ENCODE peak calls at places on chromosome 5, in eight cellular contexts. Q is GM23248; P is stomach; V is right cardiac atrium; T is naive thymus-derived CD4-positive, alpha-beta T cell; Z is ovary; L is BE2C; H is tibial nerve. U is an unnamed sample.

GRCh38 chr5:81719743-81720142 is 31.2 kb downstream of the SSBP2 start:
- DNase-seq in Q (no peak), P (no peak), V (no peak), T (no peak), Z (no peak), L (no peak), H (no peak), U (no peak)

GRCh38 chr5:138953370-138954256 is 78.5 kb upstream of the LRRTM2 start:
- DNase-seq in Q (peak; percentile 76), P (peak; percentile 87), V (peak; percentile 97), T (no peak), Z (peak; percentile 83), L (peak; percentile 99), H (peak; percentile 43), U (peak; percentile 36)

GRCh38 chr5:59021286-59021673 is 438.4 kb downstream of the RAB3C start:
- DNase-seq in Q (no peak), P (no peak), V (no peak), T (no peak), Z (no peak), L (no peak), H (no peak), U (no peak)

GRCh38 chr5:26791021-26791420 is 247.4 kb downstream of the CDH9 start:
- DNase-seq in Q (no peak), P (no peak), V (no peak), T (no peak), Z (no peak), L (no peak), H (no peak), U (no peak)

GRCh38 chr5:111061618-111062017 is 9.9 kb upstream of the TSLP start:
- DNase-seq in Q (no peak), P (no peak), V (no peak), T (no peak), Z (no peak), L (no peak), H (no peak), U (no peak)

GRCh38 chr5:179828756-179829421 is 8.2 kb downstream of the SQSTM1 start:
- DNase-seq in Q (no peak), P (no peak), V (peak; percentile 34), T (no peak), Z (no peak), L (no peak), H (no peak), U (no peak)

GRCh38 chr5:92222449-92222848 is 839.3 kb upstream of the ARRDC3 start:
- DNase-seq in Q (peak; percentile 6), P (no peak), V (peak; percentile 32), T (no peak), Z (no peak), L (no peak), H (no peak), U (no peak)

GRCh38 chr5:64635056-64635686 is 55.1 kb upstream of the SHISAL2B start:
- DNase-seq in Q (peak; percentile 31), P (no peak), V (no peak), T (no peak), Z (no peak), L (no peak), H (no peak), U (no peak)

GRCh38 chr5:55535199-55535905 is 588 bp upstream of the PLPP1 start:
- DNase-seq in Q (no peak), P (no peak), V (no peak), T (no peak), Z (no peak), L (no peak), H (no peak), U (no peak)

GRCh38 chr5:38595149-38595725 is 38.8 kb upstream of the LIFR start:
- DNase-seq in Q (peak; percentile 84), P (no peak), V (no peak), T (no peak), Z (no peak), L (no peak), H (no peak), U (no peak)

GRCh38 chr5:96562614-96563013 is 99.6 kb upstream of the CAST start:
- DNase-seq in Q (peak; percentile 62), P (no peak), V (no peak), T (no peak), Z (no peak), L (no peak), H (no peak), U (no peak)

GRCh38 chr5:68290260-68290674 is 74.7 kb downstream of the PIK3R1 start:
- DNase-seq in Q (peak; percentile 70), P (peak; percentile 52), V (peak; percentile 70), T (no peak), Z (peak; percentile 38), L (peak; percentile 60), H (peak; percentile 55), U (no peak)

GRCh38 chr5:43041131-43041668 is 1.1 kb upstream of the ANXA2R start:
- DNase-seq in Q (no peak), P (no peak), V (peak; percentile 80), T (no peak), Z (peak; percentile 42), L (no peak), H (no peak), U (no peak)

GRCh38 chr5:9546973-9547947 is 1.4 kb upstream of the SEMA5A start:
- DNase-seq in Q (peak; percentile 74), P (no peak), V (peak; percentile 61), T (no peak), Z (peak; percentile 43), L (no peak), H (no peak), U (no peak)

GRCh38 chr5:9545301-9545958 is 445 bp downstream of the SEMA5A start:
- DNase-seq in Q (peak; percentile 35), P (no peak), V (peak; percentile 58), T (no peak), Z (peak; percentile 46), L (no peak), H (no peak), U (no peak)

GRCh38 chr5:9544056-9544455 is 1.8 kb downstream of the SEMA5A start:
- DNase-seq in Q (no peak), P (no peak), V (no peak), T (no peak), Z (no peak), L (no peak), H (no peak), U (no peak)

GRCh38 chr5:9544502-9545300 is 1.2 kb downstream of the SEMA5A start:
- DNase-seq in Q (peak; percentile 93), P (peak; percentile 82), V (peak; percentile 92), T (peak; percentile 52), Z (peak; percentile 88), L (peak; percentile 84), H (peak; percentile 67), U (no peak)

GRCh38 chr5:9545959-9546851 is at the start of gene SEMA5A:
- DNase-seq in Q (peak; percentile 86), P (peak; percentile 72), V (peak; percentile 90), T (no peak), Z (peak; percentile 80), L (peak; percentile 30), H (peak; percentile 36), U (no peak)
- H3K4me3 ChIP-seq in Q (peak within 1 kb of the TSS; percentile 84), P (peak within 1 kb of the TSS; percentile 75), V (peak within 1 kb of the TSS; percentile 81), T (no peak within 1 kb of the TSS), Z (peak within 1 kb of the TSS; percentile 60), L (peak within 1 kb of the TSS; percentile 44), H (peak within 1 kb of the TSS; percentile 88), U (peak within 1 kb of the TSS; percentile 65)

GRCh38 chr5:142861011-142861410 is 90.8 kb downstream of the ARHGAP26 start:
- DNase-seq in Q (no peak), P (no peak), V (peak; percentile 49), T (no peak), Z (no peak), L (no peak), H (no peak), U (no peak)

GRCh38 chr5:142862585-142862984 is 92.4 kb downstream of the ARHGAP26 start:
- DNase-seq in Q (peak; percentile 44), P (no peak), V (peak; percentile 44), T (no peak), Z (no peak), L (no peak), H (no peak), U (no peak)

GRCh38 chr5:142864293-142865260 is 94.4 kb downstream of the ARHGAP26 start:
- DNase-seq in Q (no peak), P (peak; percentile 87), V (peak; percentile 60), T (no peak), Z (no peak), L (no peak), H (no peak), U (no peak)

GRCh38 chr5:142865631-142866030 is 95.5 kb downstream of the ARHGAP26 start:
- DNase-seq in Q (no peak), P (no peak), V (no peak), T (no peak), Z (no peak), L (no peak), H (no peak), U (no peak)

GRCh38 chr5:142863856-142864255 is 93.7 kb downstream of the ARHGAP26 start:
- DNase-seq in Q (no peak), P (no peak), V (no peak), T (no peak), Z (no peak), L (no peak), H (no peak), U (no peak)
- H3K4me3 ChIP-seq in Q (no peak overlapping the region), P (no peak overlapping the region), V (no peak overlapping the region), T (no peak overlapping the region), Z (no peak overlapping the region), L (no peak overlapping the region), H (no peak overlapping the region), U (no peak overlapping the region)

GRCh38 chr5:32426440-32427151 is 17.9 kb downstream of the ZFR start:
- DNase-seq in Q (no peak), P (no peak), V (no peak), T (no peak), Z (no peak), L (no peak), H (no peak), U (no peak)
- H3K4me3 ChIP-seq in Q (no peak overlapping the region), P (no peak overlapping the region), V (no peak overlapping the region), T (no peak overlapping the region), Z (no peak overlapping the region), L (no peak overlapping the region), H (no peak overlapping the region), U (no peak overlapping the region)

GRCh38 chr5:154648706-154649105 is 106.5 kb upstream of the LARP1 start:
- DNase-seq in Q (peak; percentile 55), P (peak; percentile 67), V (peak; percentile 80), T (no peak), Z (no peak), L (no peak), H (no peak), U (no peak)

GRCh38 chr5:154648229-154648628 is 106.9 kb upstream of the LARP1 start:
- DNase-seq in Q (no peak), P (no peak), V (peak; percentile 66), T (no peak), Z (no peak), L (no peak), H (no peak), U (no peak)

GRCh38 chr5:154644745-154645411 is 110.3 kb upstream of the LARP1 start:
- DNase-seq in Q (no peak), P (no peak), V (no peak), T (no peak), Z (no peak), L (no peak), H (no peak), U (no peak)

GRCh38 chr5:154646841-154647759 is 108.1 kb upstream of the LARP1 start:
- DNase-seq in Q (peak; percentile 37), P (peak; percentile 81), V (peak; percentile 79), T (no peak), Z (peak; percentile 31), L (no peak), H (no peak), U (no peak)

DNA sequence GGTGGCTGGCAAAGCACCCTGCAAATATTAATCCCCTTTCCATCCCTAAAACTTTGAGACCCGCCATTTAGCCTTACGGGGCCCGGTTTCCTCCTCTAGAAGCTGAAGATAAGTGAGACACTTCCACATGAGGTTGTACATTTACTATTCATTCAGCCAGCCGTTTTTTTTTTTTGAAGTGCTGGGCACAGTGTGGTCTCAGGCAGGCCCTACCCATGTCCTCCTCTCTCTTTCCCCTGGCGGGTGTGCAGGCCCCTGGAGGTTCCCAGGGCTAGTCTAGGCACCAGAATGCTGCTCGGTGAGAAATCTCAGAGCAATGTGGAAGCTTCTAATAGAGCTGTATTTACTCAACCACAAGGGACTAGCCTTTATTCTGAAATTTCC is 107.4 kb upstream of the LARP1 start:
- DNase-seq in Q (peak; percentile 15), P (no peak), V (no peak), T (no peak), Z (no peak), L (no peak), H (no peak), U (no peak)
- H3K4me3 ChIP-seq in Q (no peak overlapping the region), P (peak overlapping the region; percentile 42), V (peak overlapping the region; percentile 46), T (peak overlapping the region; percentile 54), Z (no peak overlapping the region), L (no peak overlapping the region), H (no peak overlapping the region), U (peak overlapping the region; percentile 61)

U was measured in ascending aorta.